ENCODE peak calls at places on chromosomes 4 and X, in ten cellular contexts. M is activated T-cell treated with anti-CD3 and anti-CD28 coated beads, Interleukin-2, amount 50 U/mL, for 72 hours; K is RWPE2; J is body of pancreas; G is SK-N-SH treated with all-trans-retinoic acid at 6 μM for 48 hours; R is pancreas; U is heart left ventricle; X is activated CD4-positive, alpha-beta T cell treated with anti-CD3 and anti-CD28 coated beads for 36 hours; E is central memory CD8-positive, alpha-beta T cell; P is omental fat pad. S is an unnamed sample.

GRCh38 chrX:103730147-103730546 is 19.4 kb downstream of the TMEM31 start:
- ATAC-seq in M (no peak), K (no peak), J (no peak), G (no peak), R (no peak), U (peak), X (no peak), E (no peak), P (no peak), S (no peak)

GRCh38 chr4:39823193-39823592 is 125.3 kb downstream of the UBE2K start:
- ATAC-seq in M (no peak), K (no peak), J (no peak), G (no peak), R (no peak), U (peak), X (no peak), E (no peak), P (no peak), S (no peak)

GRCh38 chr4:35358001-35358584 is 886.2 kb downstream of the ARAP2 start:
- ATAC-seq in M (no peak), K (peak), J (no peak), G (no peak), R (no peak), U (no peak), X (no peak), E (no peak), P (no peak), S (no peak)

GRCh38 chr4:41687971-41688370 is 60.6 kb downstream of the PHOX2B start:
- ATAC-seq in M (no peak), K (no peak), J (no peak), G (peak), R (no peak), U (no peak), X (no peak), E (no peak), P (no peak), S (no peak)

GRCh38 chr4:97359826-97360225 is 783.5 kb downstream of the STPG2 start:
- ATAC-seq in M (no peak), K (no peak), J (no peak), G (no peak), R (no peak), U (no peak), X (no peak), E (no peak), P (no peak), S (no peak)

GRCh38 chr4:8198206-8198905 is 734 bp upstream of the SH3TC1 start:
- ATAC-seq in M (no peak), K (no peak), J (peak), G (no peak), R (peak), U (no peak), X (no peak), E (no peak), P (no peak), S (no peak)

GRCh38 chr4:39613093-39613656 is 25.5 kb downstream of the SMIM14 start:
- ATAC-seq in M (no peak), K (peak), J (no peak), G (peak), R (no peak), U (no peak), X (no peak), E (no peak), P (peak), S (no peak)

GRCh38 chr4:36198068-36198808 is 46.1 kb downstream of the ARAP2 start:
- ATAC-seq in M (no peak), K (no peak), J (no peak), G (no peak), R (no peak), U (no peak), X (no peak), E (no peak), P (no peak), S (no peak)

GRCh38 chr4:68278045-68278444 is 32.6 kb upstream of the TMPRSS11B start:
- ATAC-seq in M (no peak), K (peak), J (no peak), G (no peak), R (no peak), U (no peak), X (no peak), E (no peak), P (no peak), S (no peak)

GRCh38 chrX:120269379-120270035 is 18.9 kb downstream of the ZBTB33 start:
- ATAC-seq in M (peak), K (peak), J (no peak), G (no peak), R (no peak), U (peak), X (peak), E (no peak), P (peak), S (peak)

GRCh38 chr4:71120831-71121524 is 127.5 kb downstream of the DCK start:
- ATAC-seq in M (no peak), K (no peak), J (no peak), G (no peak), R (no peak), U (no peak), X (no peak), E (no peak), P (no peak), S (no peak)

GRCh38 chrX:13937370-13938052 is 92.2 kb downstream of the GEMIN8 start:
- ATAC-seq in M (no peak), K (peak), J (peak), G (peak), R (peak), U (peak), X (no peak), E (no peak), P (no peak), S (no peak)

GRCh38 chrX:74207539-74207938 is 96.4 kb upstream of the ZCCHC13 start:
- ATAC-seq in M (no peak), K (no peak), J (no peak), G (no peak), R (no peak), U (no peak), X (no peak), E (no peak), P (no peak), S (no peak)

GRCh38 chr4:185965456-185966384 is 103.2 kb upstream of the TLR3 start:
- ATAC-seq in M (no peak), K (no peak), J (no peak), G (no peak), R (no peak), U (peak), X (no peak), E (no peak), P (no peak), S (no peak)

GRCh38 chr4:185608223-185608622 is 72.9 kb upstream of the PDLIM3 start:
- ATAC-seq in M (no peak), K (no peak), J (no peak), G (no peak), R (peak), U (no peak), X (no peak), E (no peak), P (no peak), S (no peak)

GRCh38 chr4:137180349-137180748 is 351.9 kb downstream of the PCDH18 start:
- ATAC-seq in M (no peak), K (no peak), J (no peak), G (no peak), R (no peak), U (no peak), X (no peak), E (no peak), P (no peak), S (no peak)

GRCh38 chrX:21960569-21960968 is 20.1 kb downstream of the SMS start:
- ATAC-seq in M (no peak), K (no peak), J (no peak), G (peak), R (peak), U (peak), X (no peak), E (no peak), P (no peak), S (no peak)

GRCh38 chrX:119062750-119063374 is 9.9 kb upstream of the CT47C1 start:
- ATAC-seq in M (no peak), K (peak), J (no peak), G (peak), R (peak), U (no peak), X (no peak), E (no peak), P (peak), S (no peak)

GRCh38 chrX:106612403-106612789 is 618 bp downstream of the RADX start:
- ATAC-seq in M (peak), K (peak), J (peak), G (no peak), R (peak), U (peak), X (no peak), E (peak), P (peak), S (peak)

GRCh38 chr4:75494563-75494962 is 19.6 kb downstream of the RCHY1 start:
- ATAC-seq in M (no peak), K (peak), J (peak), G (no peak), R (no peak), U (peak), X (no peak), E (no peak), P (peak), S (peak)

GRCh38 chr4:183094393-183095198 is 4.5 kb upstream of the WWC2 start:
- ATAC-seq in M (no peak), K (no peak), J (no peak), G (no peak), R (no peak), U (no peak), X (no peak), E (no peak), P (no peak), S (no peak)

GRCh38 chrX:31168596-31168995 is 96.8 kb upstream of the FTHL17 start:
- ATAC-seq in M (no peak), K (no peak), J (no peak), G (no peak), R (no peak), U (no peak), X (no peak), E (no peak), P (no peak), S (no peak)

GRCh38 chr4:184282251-184282713 is 64.6 kb upstream of the ENPP6 start:
- ATAC-seq in M (peak), K (peak), J (peak), G (peak), R (peak), U (peak), X (peak), E (peak), P (no peak), S (peak)

GRCh38 chrX:18885317-18886004 is 98.5 kb downstream of the PHKA2 start:
- ATAC-seq in M (no peak), K (no peak), J (no peak), G (peak), R (no peak), U (no peak), X (peak), E (peak), P (no peak), S (peak)